ENCODE peak calls at places on chromosomes 7 and 10, in eight cellular contexts. T is GM13976; U is KBM-7; J is AML-193; L is NCI-H2081; K is ACHN; N is stimulated activated CD4-positive, alpha-beta T cell treated with anti-CD3 and anti-CD28 coated beads, Interleukin-1b, Interleukin-23, amount 100 ng/mL, for 4 hours; Z is HEK293T. D is an unnamed sample.

GRCh38 chr7:40641717-40642116 is 506.9 kb downstream of the SUGCT start:
- DNase-seq in U (no peak), L (no peak), Z (no peak), N (no peak), J (no peak), T (no peak), K (no peak), D (no peak)

GRCh38 chr7:55567495-55568070 is 4.7 kb downstream of the VOPP1 start:
- DNase-seq in U (no peak), J (no peak), T (no peak), Z (no peak), N (no peak), L (peak), K (no peak), D (no peak)

GRCh38 chr10:86286591-86287421 is 79.8 kb downstream of the GRID1 start:
- DNase-seq in U (no peak), Z (no peak), N (no peak), J (no peak), K (no peak), T (no peak), L (no peak), D (no peak)

GRCh38 chr10:131997366-131998049 is 15.8 kb upstream of the BNIP3 start:
- DNase-seq in L (no peak), Z (no peak), U (no peak), J (no peak), N (no peak), T (no peak), K (no peak), D (no peak)

GRCh38 chr7:96624954-96625353 is 84.7 kb downstream of the SEM1 start:
- DNase-seq in K (no peak), J (no peak), N (no peak), Z (no peak), U (no peak), L (no peak), T (no peak), D (no peak)

GRCh38 chr10:14687340-14687739 is 87.4 kb downstream of the FAM107B start:
- DNase-seq in T (no peak), K (no peak), L (peak), N (no peak), U (no peak), J (no peak), Z (no peak), D (no peak)

GRCh38 chr7:150428671-150429451 is 21.6 kb upstream of the GIMAP8 start:
- DNase-seq in Z (no peak), N (no peak), T (no peak), U (peak), J (peak), L (peak), K (peak), D (peak)

GRCh38 chr10:97991875-97992274 is 38.5 kb downstream of the CRTAC1 start:
- DNase-seq in J (no peak), K (peak), L (no peak), Z (peak), T (no peak), N (no peak), U (peak), D (no peak)

D was measured in GM12878.